ENCODE peak calls at places on chromosomes 2 and 18, in eight cellular contexts. One of them, this sample, is unnamed.

GRCh38 chr18:36653141-36653869 is 175.5 kb downstream of the TPGS2 start:
- DNase-seq in activated B cell treated with CpG ODN at 0.5 μM for 24 hours: no peak
- DNase-seq in GM23248: no peak
- DNase-seq in ecto neural progenitor cell: no peak
- DNase-seq in 8988T: no peak
- DNase-seq in dorsolateral prefrontal cortex: no peak
- DNase-seq in CD8-positive, alpha-beta T cell: no peak
- DNase-seq in stimulated activated CD4-positive, alpha-beta T cell treated with anti-CD3 and anti-CD28 coated beads, Interleukin-1b, Interleukin-23, amount 100 ng/mL, for 24 hours: no peak
- DNase-seq in this sample: no peak

GRCh38 chr2:152171733-152172132 is 3.8 kb downstream of the STAM2 start:
- DNase-seq in CD8-positive, alpha-beta T cell: no peak
- DNase-seq in dorsolateral prefrontal cortex: no peak
- DNase-seq in GM23248: peak
- DNase-seq in ecto neural progenitor cell: no peak
- DNase-seq in stimulated activated CD4-positive, alpha-beta T cell treated with anti-CD3 and anti-CD28 coated beads, Interleukin-1b, Interleukin-23, amount 100 ng/mL, for 24 hours: no peak
- DNase-seq in 8988T: no peak
- DNase-seq in activated B cell treated with CpG ODN at 0.5 μM for 24 hours: no peak
- DNase-seq in this sample: no peak

GRCh38 chr2:216553093-216553478 is 54.4 kb downstream of the RPL37A start:
- DNase-seq in stimulated activated CD4-positive, alpha-beta T cell treated with anti-CD3 and anti-CD28 coated beads, Interleukin-1b, Interleukin-23, amount 100 ng/mL, for 24 hours: no peak
- DNase-seq in GM23248: peak
- DNase-seq in activated B cell treated with CpG ODN at 0.5 μM for 24 hours: no peak
- DNase-seq in CD8-positive, alpha-beta T cell: no peak
- DNase-seq in dorsolateral prefrontal cortex: no peak
- DNase-seq in ecto neural progenitor cell: no peak
- DNase-seq in 8988T: no peak
- DNase-seq in this sample: no peak

GRCh38 chr2:9462313-9462712 is 12.0 kb upstream of the IAH1 start:
- DNase-seq in CD8-positive, alpha-beta T cell: no peak
- DNase-seq in dorsolateral prefrontal cortex: no peak
- DNase-seq in 8988T: no peak
- DNase-seq in ecto neural progenitor cell: no peak
- DNase-seq in stimulated activated CD4-positive, alpha-beta T cell treated with anti-CD3 and anti-CD28 coated beads, Interleukin-1b, Interleukin-23, amount 100 ng/mL, for 24 hours: no peak
- DNase-seq in GM23248: no peak
- DNase-seq in activated B cell treated with CpG ODN at 0.5 μM for 24 hours: no peak
- DNase-seq in this sample: no peak

GRCh38 chr2:197322729-197323720 is 12.4 kb upstream of the ANKRD44 start:
- DNase-seq in activated B cell treated with CpG ODN at 0.5 μM for 24 hours: no peak
- DNase-seq in 8988T: no peak
- DNase-seq in CD8-positive, alpha-beta T cell: no peak
- DNase-seq in GM23248: no peak
- DNase-seq in ecto neural progenitor cell: no peak
- DNase-seq in dorsolateral prefrontal cortex: no peak
- DNase-seq in stimulated activated CD4-positive, alpha-beta T cell treated with anti-CD3 and anti-CD28 coated beads, Interleukin-1b, Interleukin-23, amount 100 ng/mL, for 24 hours: no peak
- DNase-seq in this sample: no peak

GRCh38 chr18:78559584-78559983 is 420.0 kb upstream of the SALL3 start:
- DNase-seq in dorsolateral prefrontal cortex: no peak
- DNase-seq in activated B cell treated with CpG ODN at 0.5 μM for 24 hours: no peak
- DNase-seq in ecto neural progenitor cell: no peak
- DNase-seq in stimulated activated CD4-positive, alpha-beta T cell treated with anti-CD3 and anti-CD28 coated beads, Interleukin-1b, Interleukin-23, amount 100 ng/mL, for 24 hours: no peak
- DNase-seq in 8988T: no peak
- DNase-seq in GM23248: no peak
- DNase-seq in CD8-positive, alpha-beta T cell: no peak
- DNase-seq in this sample: no peak

GRCh38 chr2:235277485-235277884 is 216.4 kb upstream of the AGAP1 start:
- DNase-seq in activated B cell treated with CpG ODN at 0.5 μM for 24 hours: no peak
- DNase-seq in dorsolateral prefrontal cortex: no peak
- DNase-seq in stimulated activated CD4-positive, alpha-beta T cell treated with anti-CD3 and anti-CD28 coated beads, Interleukin-1b, Interleukin-23, amount 100 ng/mL, for 24 hours: no peak
- DNase-seq in ecto neural progenitor cell: no peak
- DNase-seq in CD8-positive, alpha-beta T cell: no peak
- DNase-seq in GM23248: no peak
- DNase-seq in 8988T: no peak
- DNase-seq in this sample: no peak

GRCh38 chr2:55113976-55114564 is 63.8 kb upstream of the RTN4 start:
- DNase-seq in CD8-positive, alpha-beta T cell: no peak
- DNase-seq in stimulated activated CD4-positive, alpha-beta T cell treated with anti-CD3 and anti-CD28 coated beads, Interleukin-1b, Interleukin-23, amount 100 ng/mL, for 24 hours: no peak
- DNase-seq in GM23248: peak
- DNase-seq in 8988T: no peak
- DNase-seq in dorsolateral prefrontal cortex: no peak
- DNase-seq in ecto neural progenitor cell: no peak
- DNase-seq in activated B cell treated with CpG ODN at 0.5 μM for 24 hours: no peak
- DNase-seq in this sample: no peak

GRCh38 chr2:55431982-55432627 is 12.4 kb upstream of the CCDC88A start:
- DNase-seq in dorsolateral prefrontal cortex: no peak
- DNase-seq in stimulated activated CD4-positive, alpha-beta T cell treated with anti-CD3 and anti-CD28 coated beads, Interleukin-1b, Interleukin-23, amount 100 ng/mL, for 24 hours: no peak
- DNase-seq in GM23248: peak
- DNase-seq in 8988T: no peak
- DNase-seq in ecto neural progenitor cell: no peak
- DNase-seq in activated B cell treated with CpG ODN at 0.5 μM for 24 hours: no peak
- DNase-seq in CD8-positive, alpha-beta T cell: no peak
- DNase-seq in this sample: no peak

GRCh38 chr2:157565550-157565949 is 63.1 kb downstream of the ACVR1C start:
- DNase-seq in ecto neural progenitor cell: no peak
- DNase-seq in GM23248: no peak
- DNase-seq in dorsolateral prefrontal cortex: no peak
- DNase-seq in CD8-positive, alpha-beta T cell: no peak
- DNase-seq in stimulated activated CD4-positive, alpha-beta T cell treated with anti-CD3 and anti-CD28 coated beads, Interleukin-1b, Interleukin-23, amount 100 ng/mL, for 24 hours: no peak
- DNase-seq in activated B cell treated with CpG ODN at 0.5 μM for 24 hours: no peak
- DNase-seq in 8988T: no peak
- DNase-seq in this sample: no peak

GRCh38 chr2:46963210-46963609 is 47.6 kb upstream of the MCFD2 start:
- DNase-seq in activated B cell treated with CpG ODN at 0.5 μM for 24 hours: no peak
- DNase-seq in CD8-positive, alpha-beta T cell: no peak
- DNase-seq in 8988T: no peak
- DNase-seq in dorsolateral prefrontal cortex: no peak
- DNase-seq in GM23248: no peak
- DNase-seq in ecto neural progenitor cell: no peak
- DNase-seq in stimulated activated CD4-positive, alpha-beta T cell treated with anti-CD3 and anti-CD28 coated beads, Interleukin-1b, Interleukin-23, amount 100 ng/mL, for 24 hours: no peak
- DNase-seq in this sample: no peak

GRCh38 chr2:61969376-61969775 is 63.9 kb downstream of the COMMD1 start:
- DNase-seq in 8988T: no peak
- DNase-seq in activated B cell treated with CpG ODN at 0.5 μM for 24 hours: no peak
- DNase-seq in GM23248: no peak
- DNase-seq in CD8-positive, alpha-beta T cell: no peak
- DNase-seq in stimulated activated CD4-positive, alpha-beta T cell treated with anti-CD3 and anti-CD28 coated beads, Interleukin-1b, Interleukin-23, amount 100 ng/mL, for 24 hours: no peak
- DNase-seq in ecto neural progenitor cell: no peak
- DNase-seq in dorsolateral prefrontal cortex: no peak
- DNase-seq in this sample: no peak

GRCh38 chr2:151280276-151280675 is 9.2 kb downstream of the NMI start:
- DNase-seq in stimulated activated CD4-positive, alpha-beta T cell treated with anti-CD3 and anti-CD28 coated beads, Interleukin-1b, Interleukin-23, amount 100 ng/mL, for 24 hours: no peak
- DNase-seq in dorsolateral prefrontal cortex: no peak
- DNase-seq in 8988T: no peak
- DNase-seq in ecto neural progenitor cell: no peak
- DNase-seq in activated B cell treated with CpG ODN at 0.5 μM for 24 hours: no peak
- DNase-seq in CD8-positive, alpha-beta T cell: no peak
- DNase-seq in GM23248: peak
- DNase-seq in this sample: no peak

GRCh38 chr2:180010701-180011100 is 3.6 kb upstream of the CWC22 start:
- DNase-seq in 8988T: no peak
- DNase-seq in stimulated activated CD4-positive, alpha-beta T cell treated with anti-CD3 and anti-CD28 coated beads, Interleukin-1b, Interleukin-23, amount 100 ng/mL, for 24 hours: no peak
- DNase-seq in CD8-positive, alpha-beta T cell: no peak
- DNase-seq in activated B cell treated with CpG ODN at 0.5 μM for 24 hours: no peak
- DNase-seq in ecto neural progenitor cell: no peak
- DNase-seq in GM23248: peak
- DNase-seq in dorsolateral prefrontal cortex: no peak
- DNase-seq in this sample: no peak

GRCh38 chr2:9717886-9718451 is 87.2 kb upstream of the YWHAQ start:
- DNase-seq in ecto neural progenitor cell: no peak
- DNase-seq in GM23248: no peak
- DNase-seq in dorsolateral prefrontal cortex: no peak
- DNase-seq in activated B cell treated with CpG ODN at 0.5 μM for 24 hours: no peak
- DNase-seq in stimulated activated CD4-positive, alpha-beta T cell treated with anti-CD3 and anti-CD28 coated beads, Interleukin-1b, Interleukin-23, amount 100 ng/mL, for 24 hours: no peak
- DNase-seq in 8988T: no peak
- DNase-seq in CD8-positive, alpha-beta T cell: no peak
- DNase-seq in this sample: no peak

GRCh38 chr2:209145941-209146681 is 277.7 kb upstream of the MAP2 start:
- DNase-seq in CD8-positive, alpha-beta T cell: no peak
- DNase-seq in GM23248: no peak
- DNase-seq in activated B cell treated with CpG ODN at 0.5 μM for 24 hours: no peak
- DNase-seq in 8988T: no peak
- DNase-seq in ecto neural progenitor cell: no peak
- DNase-seq in stimulated activated CD4-positive, alpha-beta T cell treated with anti-CD3 and anti-CD28 coated beads, Interleukin-1b, Interleukin-23, amount 100 ng/mL, for 24 hours: no peak
- DNase-seq in dorsolateral prefrontal cortex: no peak
- DNase-seq in this sample: no peak

GRCh38 chr18:77165489-77166415 is 33.2 kb upstream of the MBP start:
- DNase-seq in 8988T: no peak
- DNase-seq in GM23248: peak
- DNase-seq in dorsolateral prefrontal cortex: no peak
- DNase-seq in ecto neural progenitor cell: no peak
- DNase-seq in CD8-positive, alpha-beta T cell: no peak
- DNase-seq in activated B cell treated with CpG ODN at 0.5 μM for 24 hours: no peak
- DNase-seq in stimulated activated CD4-positive, alpha-beta T cell treated with anti-CD3 and anti-CD28 coated beads, Interleukin-1b, Interleukin-23, amount 100 ng/mL, for 24 hours: no peak
- DNase-seq in this sample: peak

This sample was measured in left ventricle myocardium superior.